ENCODE peak calls at places on chromosomes 11 and 22, in seven cellular contexts. K is iris pigment epithelial cell; T is effector CD8-positive, alpha-beta T cell; L is NCI-H1930; F is hippocampal formation; S is stimulated activated CD8-positive, alpha-beta memory T cell treated with anti-CD3 and anti-CD28 coated beads, Interleukin-4, amount 100 ng/mL, for 1 hour; D is B cell. W is an unnamed sample.

GRCh38 chr11:118622376-118623290 is 15.2 kb downstream of the PHLDB1 start:
- DNase-seq in S (no peak), D (no peak), F (peak; percentile 37), T (no peak), L (no peak), K (peak; percentile 83), W (no peak)

GRCh38 chr22:23837496-23837859 is 1.3 kb downstream of the DERL3 start:
- DNase-seq in F (no peak), K (no peak), D (no peak), S (no peak), L (no peak), T (no peak), W (no peak)

GRCh38 chr11:72136677-72137255 is 1.2 kb downstream of the FOLR3 start:
- DNase-seq in K (no peak), L (no peak), T (no peak), F (no peak), D (no peak), S (no peak), W (no peak)

GRCh38 chr11:28679795-28680194 is 571.6 kb downstream of the METTL15 start:
- DNase-seq in F (no peak), K (peak; percentile 88), L (no peak), T (no peak), D (no peak), S (no peak), W (no peak)

GRCh38 chr11:17921620-17922473 is 91.0 kb downstream of the SERGEF start:
- DNase-seq in K (peak; percentile 81), D (no peak), F (no peak), S (no peak), T (no peak), L (no peak), W (no peak)

GRCh38 chr11:8025123-8025522 is 38.0 kb downstream of the EIF3F start:
- DNase-seq in S (no peak), K (no peak), L (no peak), F (no peak), D (no peak), T (no peak), W (no peak)

GRCh38 chr11:128407962-128408361 is 179.4 kb downstream of the ETS1 start:
- DNase-seq in T (no peak), K (peak; percentile 71), S (no peak), F (no peak), L (no peak), D (no peak), W (no peak)

GRCh38 chr11:68128682-68129327 is 7.6 kb upstream of the CHKA start:
- DNase-seq in D (no peak), L (no peak), F (no peak), T (no peak), S (no peak), K (peak; percentile 81), W (no peak)

GRCh38 chr22:46079861-46080821 is 70.2 kb upstream of the PPARA start:
- DNase-seq in K (peak; percentile 52), S (no peak), T (no peak), L (no peak), F (peak; percentile 99), D (no peak), W (peak; percentile 90)

W was measured in amygdala.